ENCODE peak calls at places on chromosomes 11 and 22, in seven cellular contexts. E is NK-92 treated with Interleukin-12 subunit alpha and Interleukin-12 subunit beta, amount 100 ng/mL, for 24 hours; U is NCI-H2081; H is T-helper 2 cell; V is NCI-H774; B is NB4; C is NCI-H526. F is an unnamed sample.

GRCh38 chr11:5992604-5993251 is 5.9 kb upstream of the OR52L1 start:
- DNase-seq in E (no peak), U (peak; percentile 7), H (no peak), V (no peak), B (peak; percentile 26), C (peak; percentile 23), F (no peak)

GRCh38 chr11:114199051-114199450 is 97.1 kb upstream of the NNMT start:
- DNase-seq in E (no peak), U (no peak), H (no peak), V (no peak), B (no peak), C (no peak), F (no peak)

GRCh38 chr11:7263842-7264241 is 12.1 kb downstream of the SYT9 start:
- DNase-seq in E (no peak), U (no peak), H (no peak), V (no peak), B (no peak), C (no peak), F (no peak)

GRCh38 chr11:115784796-115785521 is 280.7 kb upstream of the CADM1 start:
- DNase-seq in E (no peak), U (peak; percentile 98), H (no peak), V (peak; percentile 50), B (no peak), C (no peak), F (no peak)

GRCh38 chr11:116782728-116783127 is 5.1 kb downstream of the ZPR1 start:
- DNase-seq in E (no peak), U (no peak), H (no peak), V (no peak), B (no peak), C (no peak), F (no peak)

GRCh38 chr11:79561496-79561895 is 120.7 kb upstream of the TENM4 start:
- DNase-seq in E (no peak), U (no peak), H (no peak), V (no peak), B (no peak), C (no peak), F (no peak)

GRCh38 chr11:27291954-27292641 is 70.9 kb downstream of the CCDC34 start:
- DNase-seq in E (no peak), U (no peak), H (no peak), V (no peak), B (no peak), C (no peak), F (no peak)

GRCh38 chr11:126583594-126583993 is 228.1 kb downstream of the ST3GAL4 start:
- DNase-seq in E (no peak), U (no peak), H (no peak), V (no peak), B (no peak), C (no peak), F (no peak)

GRCh38 chr22:42324566-42324965 is 54.1 kb upstream of the TCF20 start:
- DNase-seq in E (no peak), U (no peak), H (no peak), V (no peak), B (no peak), C (no peak), F (no peak)

GRCh38 chr11:27055065-27055682 is 14.6 kb downstream of the BBOX1 start:
- DNase-seq in E (no peak), U (no peak), H (no peak), V (no peak), B (no peak), C (peak; percentile 47), F (no peak)

GRCh38 chr11:84853841-84854497 is 773.2 kb downstream of the DLG2 start:
- DNase-seq in E (no peak), U (no peak), H (no peak), V (no peak), B (no peak), C (no peak), F (no peak)

GRCh38 chr22:22995166-22995565 is 75.2 kb upstream of the GNAZ start:
- DNase-seq in E (no peak), U (peak; percentile 4), H (no peak), V (no peak), B (no peak), C (no peak), F (no peak)

GRCh38 chr22:48680601-48681000 is 1147.1 kb downstream of the BRD1 start:
- DNase-seq in E (no peak), U (no peak), H (no peak), V (no peak), B (no peak), C (no peak), F (no peak)

GRCh38 chr22:45105281-45105700 is 58.4 kb upstream of the NUP50 start:
- DNase-seq in E (no peak), U (no peak), H (no peak), V (no peak), B (no peak), C (no peak), F (no peak)

GRCh38 chr22:37409557-37409956 is 17.7 kb downstream of the ELFN2 start:
- DNase-seq in E (no peak), U (no peak), H (no peak), V (no peak), B (no peak), C (no peak), F (no peak)

GRCh38 chr11:103699656-103700055 is 336.8 kb upstream of the DDI1 start:
- DNase-seq in E (no peak), U (no peak), H (no peak), V (no peak), B (no peak), C (no peak), F (no peak)